ENCODE peak calls at places on chromosomes 13 and 19, in eight cellular contexts. One of them, this sample, is unnamed.
A peak's percentile ranks its signal among the peaks of the same experiment; 100 is the strongest.

GRCh38 chr13:77002590-77003190 is 10.8 kb downstream of the CLN5 start:
- DNase-seq in cardiac muscle cell: peak; percentile 61
- DNase-seq in stimulated activated CD8-positive, alpha-beta memory T cell treated with anti-CD3 and anti-CD28 coated beads, Interleukin-2, amount 100 ng/mL, for 1 hour: no peak
- DNase-seq in HL-60: no peak
- DNase-seq in gastrocnemius medialis: no peak
- DNase-seq in testis: no peak
- DNase-seq in NCI-H187 treated with DMSO at 0.1 percent for 48 hours: no peak
- DNase-seq in natural killer cell treated with Interleukin-12 subunit alpha and Interleukin-12 subunit beta and Interleukin-15 and Interleukin-18, amount 100 ng/mL, for 72 hours: no peak
- DNase-seq in this sample: no peak

GRCh38 chr19:14116918-14117578 is 514 bp downstream of the PRKACA start:
- DNase-seq in cardiac muscle cell: no peak
- DNase-seq in stimulated activated CD8-positive, alpha-beta memory T cell treated with anti-CD3 and anti-CD28 coated beads, Interleukin-2, amount 100 ng/mL, for 1 hour: no peak
- DNase-seq in HL-60: no peak
- DNase-seq in gastrocnemius medialis: peak; percentile 47
- DNase-seq in testis: peak; percentile 65
- DNase-seq in NCI-H187 treated with DMSO at 0.1 percent for 48 hours: no peak
- DNase-seq in natural killer cell treated with Interleukin-12 subunit alpha and Interleukin-12 subunit beta and Interleukin-15 and Interleukin-18, amount 100 ng/mL, for 72 hours: no peak
- DNase-seq in this sample: no peak

GRCh38 chr13:21683034-21683733 is 12.3 kb downstream of the FGF9 start:
- DNase-seq in cardiac muscle cell: no peak
- DNase-seq in stimulated activated CD8-positive, alpha-beta memory T cell treated with anti-CD3 and anti-CD28 coated beads, Interleukin-2, amount 100 ng/mL, for 1 hour: no peak
- DNase-seq in HL-60: no peak
- DNase-seq in gastrocnemius medialis: peak; percentile 56
- DNase-seq in testis: no peak
- DNase-seq in NCI-H187 treated with DMSO at 0.1 percent for 48 hours: no peak
- DNase-seq in natural killer cell treated with Interleukin-12 subunit alpha and Interleukin-12 subunit beta and Interleukin-15 and Interleukin-18, amount 100 ng/mL, for 72 hours: no peak
- DNase-seq in this sample: no peak

GRCh38 chr19:38229585-38230073 is 5.6 kb upstream of the DPF1 start:
- DNase-seq in cardiac muscle cell: peak; percentile 92
- DNase-seq in stimulated activated CD8-positive, alpha-beta memory T cell treated with anti-CD3 and anti-CD28 coated beads, Interleukin-2, amount 100 ng/mL, for 1 hour: peak; percentile 34
- DNase-seq in HL-60: peak; percentile 14
- DNase-seq in gastrocnemius medialis: no peak
- DNase-seq in testis: peak; percentile 77
- DNase-seq in NCI-H187 treated with DMSO at 0.1 percent for 48 hours: peak; percentile 85
- DNase-seq in natural killer cell treated with Interleukin-12 subunit alpha and Interleukin-12 subunit beta and Interleukin-15 and Interleukin-18, amount 100 ng/mL, for 72 hours: no peak
- DNase-seq in this sample: no peak

GRCh38 chr13:77507931-77508776 is 27.4 kb upstream of the SCEL start:
- DNase-seq in cardiac muscle cell: peak; percentile 35
- DNase-seq in stimulated activated CD8-positive, alpha-beta memory T cell treated with anti-CD3 and anti-CD28 coated beads, Interleukin-2, amount 100 ng/mL, for 1 hour: no peak
- DNase-seq in HL-60: no peak
- DNase-seq in gastrocnemius medialis: no peak
- DNase-seq in testis: no peak
- DNase-seq in NCI-H187 treated with DMSO at 0.1 percent for 48 hours: no peak
- DNase-seq in natural killer cell treated with Interleukin-12 subunit alpha and Interleukin-12 subunit beta and Interleukin-15 and Interleukin-18, amount 100 ng/mL, for 72 hours: no peak
- DNase-seq in this sample: no peak

GRCh38 chr13:32019612-32020233 is 11.9 kb upstream of the FRY start:
- DNase-seq in cardiac muscle cell: peak; percentile 90
- DNase-seq in stimulated activated CD8-positive, alpha-beta memory T cell treated with anti-CD3 and anti-CD28 coated beads, Interleukin-2, amount 100 ng/mL, for 1 hour: no peak
- DNase-seq in HL-60: peak; percentile 74
- DNase-seq in gastrocnemius medialis: no peak
- DNase-seq in testis: peak; percentile 69
- DNase-seq in NCI-H187 treated with DMSO at 0.1 percent for 48 hours: no peak
- DNase-seq in natural killer cell treated with Interleukin-12 subunit alpha and Interleukin-12 subunit beta and Interleukin-15 and Interleukin-18, amount 100 ng/mL, for 72 hours: no peak
- DNase-seq in this sample: no peak

GRCh38 chr13:47463726-47464125 is 537.3 kb downstream of the SUCLA2 start:
- DNase-seq in cardiac muscle cell: peak; percentile 63
- DNase-seq in stimulated activated CD8-positive, alpha-beta memory T cell treated with anti-CD3 and anti-CD28 coated beads, Interleukin-2, amount 100 ng/mL, for 1 hour: no peak
- DNase-seq in HL-60: no peak
- DNase-seq in gastrocnemius medialis: no peak
- DNase-seq in testis: no peak
- DNase-seq in NCI-H187 treated with DMSO at 0.1 percent for 48 hours: no peak
- DNase-seq in natural killer cell treated with Interleukin-12 subunit alpha and Interleukin-12 subunit beta and Interleukin-15 and Interleukin-18, amount 100 ng/mL, for 72 hours: no peak
- DNase-seq in this sample: no peak

GRCh38 chr19:40234429-40235237 is 8.1 kb upstream of the CCNP start:
- DNase-seq in cardiac muscle cell: no peak
- DNase-seq in stimulated activated CD8-positive, alpha-beta memory T cell treated with anti-CD3 and anti-CD28 coated beads, Interleukin-2, amount 100 ng/mL, for 1 hour: no peak
- DNase-seq in HL-60: no peak
- DNase-seq in gastrocnemius medialis: no peak
- DNase-seq in testis: no peak
- DNase-seq in NCI-H187 treated with DMSO at 0.1 percent for 48 hours: no peak
- DNase-seq in natural killer cell treated with Interleukin-12 subunit alpha and Interleukin-12 subunit beta and Interleukin-15 and Interleukin-18, amount 100 ng/mL, for 72 hours: no peak
- DNase-seq in this sample: no peak

GRCh38 chr19:31102674-31103073 is 246.6 kb downstream of the TSHZ3 start:
- DNase-seq in cardiac muscle cell: no peak
- DNase-seq in stimulated activated CD8-positive, alpha-beta memory T cell treated with anti-CD3 and anti-CD28 coated beads, Interleukin-2, amount 100 ng/mL, for 1 hour: no peak
- DNase-seq in HL-60: no peak
- DNase-seq in gastrocnemius medialis: no peak
- DNase-seq in testis: no peak
- DNase-seq in NCI-H187 treated with DMSO at 0.1 percent for 48 hours: no peak
- DNase-seq in natural killer cell treated with Interleukin-12 subunit alpha and Interleukin-12 subunit beta and Interleukin-15 and Interleukin-18, amount 100 ng/mL, for 72 hours: no peak
- DNase-seq in this sample: no peak

GRCh38 chr13:98527526-98527925 is 49.4 kb downstream of the STK24 start:
- DNase-seq in cardiac muscle cell: no peak
- DNase-seq in stimulated activated CD8-positive, alpha-beta memory T cell treated with anti-CD3 and anti-CD28 coated beads, Interleukin-2, amount 100 ng/mL, for 1 hour: no peak
- DNase-seq in HL-60: no peak
- DNase-seq in gastrocnemius medialis: no peak
- DNase-seq in testis: no peak
- DNase-seq in NCI-H187 treated with DMSO at 0.1 percent for 48 hours: no peak
- DNase-seq in natural killer cell treated with Interleukin-12 subunit alpha and Interleukin-12 subunit beta and Interleukin-15 and Interleukin-18, amount 100 ng/mL, for 72 hours: no peak
- DNase-seq in this sample: no peak

GRCh38 chr13:23433171-23434153 is at the start of gene SACS:
- DNase-seq in cardiac muscle cell: peak; percentile 52
- DNase-seq in stimulated activated CD8-positive, alpha-beta memory T cell treated with anti-CD3 and anti-CD28 coated beads, Interleukin-2, amount 100 ng/mL, for 1 hour: no peak
- DNase-seq in HL-60: no peak
- DNase-seq in gastrocnemius medialis: peak; percentile 48
- DNase-seq in testis: peak; percentile 60
- DNase-seq in NCI-H187 treated with DMSO at 0.1 percent for 48 hours: no peak
- DNase-seq in natural killer cell treated with Interleukin-12 subunit alpha and Interleukin-12 subunit beta and Interleukin-15 and Interleukin-18, amount 100 ng/mL, for 72 hours: no peak
- DNase-seq in this sample: no peak

GRCh38 chr13:114099191-114099590 is 33.2 kb downstream of the RASA3 start:
- DNase-seq in cardiac muscle cell: peak; percentile 87
- DNase-seq in stimulated activated CD8-positive, alpha-beta memory T cell treated with anti-CD3 and anti-CD28 coated beads, Interleukin-2, amount 100 ng/mL, for 1 hour: no peak
- DNase-seq in HL-60: peak; percentile 71
- DNase-seq in gastrocnemius medialis: peak; percentile 80
- DNase-seq in testis: peak; percentile 72
- DNase-seq in NCI-H187 treated with DMSO at 0.1 percent for 48 hours: no peak
- DNase-seq in natural killer cell treated with Interleukin-12 subunit alpha and Interleukin-12 subunit beta and Interleukin-15 and Interleukin-18, amount 100 ng/mL, for 72 hours: no peak
- DNase-seq in this sample: no peak

GRCh38 chr13:50123862-50124535 is 108.8 kb downstream of the KCNRG start:
- DNase-seq in cardiac muscle cell: peak; percentile 76
- DNase-seq in stimulated activated CD8-positive, alpha-beta memory T cell treated with anti-CD3 and anti-CD28 coated beads, Interleukin-2, amount 100 ng/mL, for 1 hour: peak; percentile 61
- DNase-seq in HL-60: peak; percentile 93
- DNase-seq in gastrocnemius medialis: peak; percentile 99
- DNase-seq in testis: peak; percentile 79
- DNase-seq in NCI-H187 treated with DMSO at 0.1 percent for 48 hours: no peak
- DNase-seq in natural killer cell treated with Interleukin-12 subunit alpha and Interleukin-12 subunit beta and Interleukin-15 and Interleukin-18, amount 100 ng/mL, for 72 hours: peak; percentile 98
- DNase-seq in this sample: peak; percentile 79

GRCh38 chr19:16417660-16418596 is 53.8 kb downstream of the EPS15L1 start:
- DNase-seq in cardiac muscle cell: peak; percentile 60
- DNase-seq in stimulated activated CD8-positive, alpha-beta memory T cell treated with anti-CD3 and anti-CD28 coated beads, Interleukin-2, amount 100 ng/mL, for 1 hour: peak; percentile 47
- DNase-seq in HL-60: peak; percentile 47
- DNase-seq in gastrocnemius medialis: peak; percentile 54
- DNase-seq in testis: peak; percentile 70
- DNase-seq in NCI-H187 treated with DMSO at 0.1 percent for 48 hours: no peak
- DNase-seq in natural killer cell treated with Interleukin-12 subunit alpha and Interleukin-12 subunit beta and Interleukin-15 and Interleukin-18, amount 100 ng/mL, for 72 hours: peak; percentile 66
- DNase-seq in this sample: no peak

GRCh38 chr13:112625698-112626097 is 37.7 kb upstream of the TUBGCP3 start:
- DNase-seq in cardiac muscle cell: no peak
- DNase-seq in stimulated activated CD8-positive, alpha-beta memory T cell treated with anti-CD3 and anti-CD28 coated beads, Interleukin-2, amount 100 ng/mL, for 1 hour: no peak
- DNase-seq in HL-60: no peak
- DNase-seq in gastrocnemius medialis: no peak
- DNase-seq in testis: no peak
- DNase-seq in NCI-H187 treated with DMSO at 0.1 percent for 48 hours: no peak
- DNase-seq in natural killer cell treated with Interleukin-12 subunit alpha and Interleukin-12 subunit beta and Interleukin-15 and Interleukin-18, amount 100 ng/mL, for 72 hours: no peak
- DNase-seq in this sample: no peak

GRCh38 chr13:28056426-28056825 is 44.0 kb downstream of the FLT3 start:
- DNase-seq in cardiac muscle cell: no peak
- DNase-seq in stimulated activated CD8-positive, alpha-beta memory T cell treated with anti-CD3 and anti-CD28 coated beads, Interleukin-2, amount 100 ng/mL, for 1 hour: no peak
- DNase-seq in HL-60: no peak
- DNase-seq in gastrocnemius medialis: no peak
- DNase-seq in testis: no peak
- DNase-seq in NCI-H187 treated with DMSO at 0.1 percent for 48 hours: no peak
- DNase-seq in natural killer cell treated with Interleukin-12 subunit alpha and Interleukin-12 subunit beta and Interleukin-15 and Interleukin-18, amount 100 ng/mL, for 72 hours: no peak
- DNase-seq in this sample: no peak

GRCh38 chr19:11453468-11454341 is 18.3 kb downstream of the PRKCSH start:
- DNase-seq in cardiac muscle cell: no peak
- DNase-seq in stimulated activated CD8-positive, alpha-beta memory T cell treated with anti-CD3 and anti-CD28 coated beads, Interleukin-2, amount 100 ng/mL, for 1 hour: no peak
- DNase-seq in HL-60: no peak
- DNase-seq in gastrocnemius medialis: no peak
- DNase-seq in testis: no peak
- DNase-seq in NCI-H187 treated with DMSO at 0.1 percent for 48 hours: no peak
- DNase-seq in natural killer cell treated with Interleukin-12 subunit alpha and Interleukin-12 subunit beta and Interleukin-15 and Interleukin-18, amount 100 ng/mL, for 72 hours: no peak
- DNase-seq in this sample: no peak

GRCh38 chr13:114140909-114141255 is 8.5 kb upstream of the RASA3 start:
- DNase-seq in cardiac muscle cell: no peak
- DNase-seq in stimulated activated CD8-positive, alpha-beta memory T cell treated with anti-CD3 and anti-CD28 coated beads, Interleukin-2, amount 100 ng/mL, for 1 hour: no peak
- DNase-seq in HL-60: no peak
- DNase-seq in gastrocnemius medialis: no peak
- DNase-seq in testis: no peak
- DNase-seq in NCI-H187 treated with DMSO at 0.1 percent for 48 hours: no peak
- DNase-seq in natural killer cell treated with Interleukin-12 subunit alpha and Interleukin-12 subunit beta and Interleukin-15 and Interleukin-18, amount 100 ng/mL, for 72 hours: no peak
- DNase-seq in this sample: no peak

GRCh38 chr19:33052352-33052972 is 12.2 kb downstream of the RHPN2 start:
- DNase-seq in cardiac muscle cell: peak; percentile 68
- DNase-seq in stimulated activated CD8-positive, alpha-beta memory T cell treated with anti-CD3 and anti-CD28 coated beads, Interleukin-2, amount 100 ng/mL, for 1 hour: no peak
- DNase-seq in HL-60: no peak
- DNase-seq in gastrocnemius medialis: no peak
- DNase-seq in testis: no peak
- DNase-seq in NCI-H187 treated with DMSO at 0.1 percent for 48 hours: no peak
- DNase-seq in natural killer cell treated with Interleukin-12 subunit alpha and Interleukin-12 subunit beta and Interleukin-15 and Interleukin-18, amount 100 ng/mL, for 72 hours: no peak
- DNase-seq in this sample: no peak

GRCh38 chr19:30009013-30009412 is 67.0 kb downstream of the URI1 start:
- DNase-seq in cardiac muscle cell: no peak
- DNase-seq in stimulated activated CD8-positive, alpha-beta memory T cell treated with anti-CD3 and anti-CD28 coated beads, Interleukin-2, amount 100 ng/mL, for 1 hour: no peak
- DNase-seq in HL-60: no peak
- DNase-seq in gastrocnemius medialis: no peak
- DNase-seq in testis: no peak
- DNase-seq in NCI-H187 treated with DMSO at 0.1 percent for 48 hours: no peak
- DNase-seq in natural killer cell treated with Interleukin-12 subunit alpha and Interleukin-12 subunit beta and Interleukin-15 and Interleukin-18, amount 100 ng/mL, for 72 hours: no peak
- DNase-seq in this sample: no peak

GRCh38 chr19:16403151-16403977 is 68.4 kb downstream of the EPS15L1 start:
- DNase-seq in cardiac muscle cell: no peak
- DNase-seq in stimulated activated CD8-positive, alpha-beta memory T cell treated with anti-CD3 and anti-CD28 coated beads, Interleukin-2, amount 100 ng/mL, for 1 hour: no peak
- DNase-seq in HL-60: no peak
- DNase-seq in gastrocnemius medialis: no peak
- DNase-seq in testis: peak; percentile 77
- DNase-seq in NCI-H187 treated with DMSO at 0.1 percent for 48 hours: no peak
- DNase-seq in natural killer cell treated with Interleukin-12 subunit alpha and Interleukin-12 subunit beta and Interleukin-15 and Interleukin-18, amount 100 ng/mL, for 72 hours: no peak
- DNase-seq in this sample: no peak

GRCh38 chr13:50208826-50209335 is 193.6 kb downstream of the KCNRG start:
- DNase-seq in cardiac muscle cell: peak; percentile 92
- DNase-seq in stimulated activated CD8-positive, alpha-beta memory T cell treated with anti-CD3 and anti-CD28 coated beads, Interleukin-2, amount 100 ng/mL, for 1 hour: no peak
- DNase-seq in HL-60: peak; percentile 93
- DNase-seq in gastrocnemius medialis: peak; percentile 29
- DNase-seq in testis: peak; percentile 36
- DNase-seq in NCI-H187 treated with DMSO at 0.1 percent for 48 hours: no peak
- DNase-seq in natural killer cell treated with Interleukin-12 subunit alpha and Interleukin-12 subunit beta and Interleukin-15 and Interleukin-18, amount 100 ng/mL, for 72 hours: no peak
- DNase-seq in this sample: peak; percentile 57

GRCh38 chr19:42282036-42282762 is 13.1 kb downstream of the CIC start:
- DNase-seq in cardiac muscle cell: no peak
- DNase-seq in stimulated activated CD8-positive, alpha-beta memory T cell treated with anti-CD3 and anti-CD28 coated beads, Interleukin-2, amount 100 ng/mL, for 1 hour: no peak
- DNase-seq in HL-60: no peak
- DNase-seq in gastrocnemius medialis: no peak
- DNase-seq in testis: no peak
- DNase-seq in NCI-H187 treated with DMSO at 0.1 percent for 48 hours: no peak
- DNase-seq in natural killer cell treated with Interleukin-12 subunit alpha and Interleukin-12 subunit beta and Interleukin-15 and Interleukin-18, amount 100 ng/mL, for 72 hours: no peak
- DNase-seq in this sample: no peak

This sample was measured in SIG-M5.